ENCODE peak calls at places on chromosomes 4 and X, in four cellular contexts. S, R, W and A are unnamed samples.

GRCh38 chrX:69317721-69318120 is 152.5 kb upstream of the PJA1 start:
- DNase-seq in S (no peak), R (no peak), W (no peak), A (no peak)

GRCh38 chr4:22099896-22100295 is 151.3 kb upstream of the KCNIP4 start:
- DNase-seq in R (no peak), W (no peak), S (no peak), A (no peak)

GRCh38 chr4:1590244-1590643 is 93.9 kb downstream of the FAM53A start:
- DNase-seq in R (no peak), W (no peak), S (no peak), A (no peak)

GRCh38 chrX:47068214-47068613 is 10.0 kb upstream of the RGN start:
- DNase-seq in R (no peak), W (no peak), S (no peak), A (no peak)

GRCh38 chrX:78119521-78120227 is 15.6 kb downstream of the PGK1 start:
- DNase-seq in S (no peak), W (no peak), R (no peak), A (no peak)

GRCh38 chr4:103046416-103047290 is 27.1 kb upstream of the SLC9B1 start:
- DNase-seq in S (peak; percentile 62), R (peak; percentile 18), W (no peak), A (no peak)

GRCh38 chr4:2472187-2472586 is 3.3 kb downstream of the RNF4 start:
- DNase-seq in S (no peak), W (no peak), R (no peak), A (no peak)

GRCh38 chr4:126850286-126850685 is 782.5 kb upstream of the INTU start:
- DNase-seq in S (peak; percentile 12), R (no peak), W (peak; percentile 85), A (peak; percentile 89)

GRCh38 chr4:152106781-152107321 is 346.0 kb upstream of the GATB start:
- DNase-seq in R (no peak), S (no peak), W (no peak), A (no peak)

GRCh38 chr4:17055788-17056187 is 157.3 kb upstream of the LDB2 start:
- DNase-seq in S (no peak), R (no peak), W (peak; percentile 52), A (peak; percentile 95)

GRCh38 chrX:133337250-133337649 is 78.0 kb downstream of the GPC4 start:
- DNase-seq in R (peak; percentile 3), S (no peak), W (no peak), A (no peak)

GRCh38 chr4:15965325-15965724 is 2.4 kb upstream of the FGFBP2 start:
- DNase-seq in W (no peak), S (no peak), R (no peak), A (no peak)

GRCh38 chr4:186104114-186104894 is at the start of gene FAM149A:
- DNase-seq in R (no peak), W (no peak), S (peak; percentile 73), A (no peak)

GRCh38 chr4:7824218-7824617 is 115.4 kb downstream of the AFAP1 start:
- DNase-seq in S (no peak), R (no peak), W (no peak), A (no peak)

GRCh38 chr4:105147226-105148151 is 813 bp downstream of the TET2 start:
- DNase-seq in W (no peak), S (peak; percentile 48), R (peak; percentile 27), A (no peak)

DNA sequence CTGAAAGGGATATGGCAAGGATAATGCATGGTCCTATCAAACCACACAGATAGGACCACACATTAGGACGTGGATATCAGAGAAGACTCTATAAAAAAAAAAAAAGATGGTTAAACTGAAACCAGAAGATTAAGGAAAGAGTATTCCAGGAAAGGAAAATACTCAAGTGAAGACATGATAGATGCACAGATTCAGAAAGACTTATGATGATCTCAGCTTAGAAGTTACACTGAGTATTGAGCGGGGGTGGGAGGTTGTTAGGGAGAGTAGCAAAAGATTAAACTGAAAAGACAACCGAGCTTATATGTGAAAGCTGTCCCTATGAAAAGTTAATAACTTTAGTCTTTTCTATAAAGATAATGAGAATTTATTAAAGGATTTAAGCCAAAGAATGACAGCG is 211.0 kb upstream of the EMCN start:
- DNase-seq in S (no peak), R (no peak), W (no peak), A (no peak)
- H3K4me3 ChIP-seq in S (no peak overlapping the region), R (no peak overlapping the region), W (no peak overlapping the region), A (no peak overlapping the region)

GRCh38 chr4:123994917-123995316 is 598.3 kb downstream of the SPRY1 start:
- DNase-seq in S (no peak), R (no peak), W (no peak), A (no peak)
- TF ChIP-seq CTCF in S (no peak), R (no peak), W (peak; percentile 20), A (no peak)

DNA sequence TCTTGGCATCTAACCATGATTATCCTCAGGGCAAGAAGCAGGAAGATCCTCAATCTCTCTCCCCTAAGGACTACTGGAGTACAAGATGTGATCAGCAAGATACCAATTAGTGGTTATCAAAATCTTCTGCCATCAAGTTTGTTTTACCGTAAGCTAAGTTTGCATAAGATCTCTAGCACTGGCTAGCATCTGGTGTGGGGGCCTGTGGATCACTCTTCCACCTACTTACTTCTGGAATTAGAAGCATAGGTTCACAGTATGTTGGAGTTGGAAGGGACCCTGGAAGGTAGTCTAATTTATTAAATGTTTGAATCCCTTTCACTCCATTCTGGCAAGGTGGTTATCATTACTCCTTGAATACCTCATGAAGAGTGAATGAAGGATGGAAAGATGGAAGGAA is 93.3 kb upstream of the BANK1 start:
- DNase-seq in S (no peak), W (no peak), R (no peak), A (no peak)
- H3K4me3 ChIP-seq in S (no peak overlapping the region), W (no peak overlapping the region), R (no peak overlapping the region), A (no peak overlapping the region)

GRCh38 chrX:26442340-26442739 is 226.4 kb downstream of the MAGEB5 start:
- DNase-seq in S (peak; percentile 52), W (no peak), R (no peak), A (no peak)
- TF ChIP-seq CTCF in S (peak; percentile 64), W (peak; percentile 39), R (peak; percentile 19), A (no peak)

GRCh38 chr4:167282171-167282864 is 48.0 kb upstream of the SPOCK3 start:
- DNase-seq in R (no peak), W (no peak), S (no peak), A (no peak)
- H3K4me3 ChIP-seq in R (no peak overlapping the region), W (no peak overlapping the region), S (no peak overlapping the region), A (no peak overlapping the region)

DNA sequence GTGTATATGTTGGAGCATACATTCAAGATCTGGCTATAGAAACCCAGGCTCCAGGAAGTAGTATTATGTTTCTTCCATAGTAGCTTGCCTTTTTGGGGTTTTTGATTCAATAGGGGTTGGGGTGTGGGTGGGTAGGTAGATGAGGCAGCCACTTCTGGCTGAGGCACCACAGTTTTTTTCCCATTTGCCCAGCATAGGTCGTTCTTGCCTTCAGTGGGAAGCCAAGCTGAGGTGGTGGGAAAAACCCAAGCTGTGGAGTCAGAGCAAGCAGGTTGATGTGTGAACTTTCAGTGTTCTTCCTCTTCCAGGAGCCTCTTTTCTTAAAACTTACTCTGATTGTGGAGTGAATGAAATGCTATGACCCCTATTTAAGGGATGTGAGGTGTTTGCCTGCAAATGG is 67.0 kb upstream of the RPS6KA3 start:
- DNase-seq in W (no peak), R (no peak), S (no peak), A (no peak)
- TF ChIP-seq CTCF in W (no peak), R (no peak), S (no peak), A (no peak)

DNA sequence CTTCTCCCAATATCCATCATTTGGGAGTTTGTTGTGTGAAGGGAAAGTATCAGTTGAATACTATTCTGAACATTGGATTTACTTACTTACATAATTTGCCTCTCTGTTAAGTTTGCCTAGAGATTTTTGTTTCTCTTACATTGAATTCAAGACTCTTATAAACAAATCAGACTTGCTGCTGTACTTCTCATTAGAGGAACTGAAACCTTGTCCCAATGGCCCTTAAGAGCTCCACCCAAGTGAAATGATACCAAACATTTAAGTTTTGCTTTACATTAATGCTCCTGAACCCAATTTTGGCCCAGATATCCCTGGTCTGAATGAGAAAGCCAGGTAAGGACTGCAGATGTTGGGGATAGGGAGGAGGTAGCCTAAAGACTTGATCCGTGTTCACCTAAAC is 32.0 kb downstream of the HAND2 start:
- DNase-seq in R (no peak), W (no peak), S (no peak), A (no peak)
- H3K4me3 ChIP-seq in R (no peak overlapping the region), W (no peak overlapping the region), S (no peak overlapping the region), A (no peak overlapping the region)

DNA sequence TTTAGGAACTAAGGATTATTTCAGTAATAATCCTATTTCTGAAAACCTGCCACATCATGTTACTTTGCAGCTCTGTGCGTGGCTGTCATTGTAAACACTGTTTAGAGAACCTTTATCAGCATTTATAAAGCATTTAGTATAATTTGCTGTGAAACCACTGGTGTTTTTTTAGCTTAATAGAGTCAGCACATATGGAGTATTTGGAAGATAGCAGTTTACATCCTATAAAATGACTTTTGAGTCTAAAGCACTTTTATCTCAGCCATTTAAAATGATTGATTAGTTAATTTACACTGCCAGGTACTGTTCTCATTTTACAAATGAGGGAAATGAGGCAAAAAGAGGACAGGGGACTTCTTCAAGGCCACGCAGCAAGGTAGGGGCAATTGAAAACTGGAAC is 181.7 kb downstream of the FRMPD4 start:
- DNase-seq in W (no peak), S (no peak), R (no peak), A (no peak)
- TF ChIP-seq CTCF in W (no peak), S (no peak), R (no peak), A (no peak)

DNA sequence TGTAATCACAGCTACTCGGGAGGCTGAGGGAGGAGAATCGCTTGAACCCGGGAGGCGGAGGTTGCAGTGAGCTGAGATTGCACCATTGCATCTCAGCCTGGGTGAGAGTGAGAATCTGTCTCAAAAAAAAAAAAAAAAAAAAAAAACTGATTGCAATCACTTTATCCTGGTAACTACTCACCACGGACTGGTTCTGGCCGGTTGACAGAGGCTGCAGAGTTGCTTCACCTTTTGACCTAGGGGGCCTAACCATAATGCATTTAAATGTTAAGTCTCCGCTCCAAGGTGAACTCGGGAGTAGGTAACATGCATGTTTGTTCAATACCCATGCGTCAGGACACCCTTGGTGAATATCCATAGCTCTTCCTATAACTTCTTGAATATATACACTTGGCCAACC is 1.8 kb downstream of the PPP2R3B start:
- DNase-seq in R (no peak), W (no peak), S (no peak), A (no peak)
- H3K4me3 ChIP-seq in R (no peak overlapping the region), W (no peak overlapping the region), S (no peak overlapping the region), A (no peak overlapping the region)